ENCODE peak calls at places on chromosomes 16 and 17, in five cellular contexts. H, C, E, K and A are unnamed samples.

GRCh38 chr16:24700549-24701392 is 28.7 kb upstream of the TNRC6A start:
- DNase-seq in E (peak; percentile 99), H (peak; percentile 70), K (peak; percentile 46), C (peak; percentile 80), A (peak; percentile 2)

GRCh38 chr17:63402808-63403207 is 43.3 kb downstream of the CYB561 start:
- DNase-seq in C (no peak), H (no peak), E (peak; percentile 42), K (no peak), A (no peak)

GRCh38 chr17:80673152-80673920 is 128.7 kb downstream of the RPTOR start:
- DNase-seq in H (no peak), K (no peak), E (no peak), C (no peak), A (no peak)

GRCh38 chr17:74455025-74455585 is 11.3 kb upstream of the CD300A start:
- DNase-seq in E (no peak), K (no peak), C (peak; percentile 73), H (no peak), A (no peak)

GRCh38 chr16:67942200-67942509 is 1.8 kb downstream of the LCAT start:
- DNase-seq in K (no peak), E (peak; percentile 24), H (peak; percentile 27), C (no peak), A (no peak)

GRCh38 chr17:81368161-81368560 is 27.1 kb upstream of the BAHCC1 start:
- DNase-seq in H (no peak), E (no peak), K (no peak), C (no peak), A (no peak)

GRCh38 chr16:89448656-89449055 is 41.7 kb downstream of the ANKRD11 start:
- DNase-seq in K (peak; percentile 83), C (no peak), E (no peak), H (no peak), A (no peak)

GRCh38 chr17:13518271-13519000 is 83.3 kb downstream of the HS3ST3A1 start:
- DNase-seq in C (no peak), K (no peak), H (no peak), E (peak; percentile 88), A (no peak)

GRCh38 chr16:68283840-68284595 is 19.7 kb downstream of the SLC7A6 start:
- DNase-seq in H (peak; percentile 56), K (no peak), C (no peak), E (peak; percentile 67), A (no peak)

GRCh38 chr16:88754912-88755744 is 29.9 kb downstream of the PIEZO1 start:
- DNase-seq in H (no peak), K (no peak), C (no peak), E (peak; percentile 60), A (no peak)

GRCh38 chr16:1512174-1512573 is 19.0 kb downstream of the TELO2 start:
- DNase-seq in H (no peak), K (no peak), E (no peak), C (no peak), A (no peak)

GRCh38 chr17:36008998-36009665 is 7.8 kb upstream of the CCL15 start:
- DNase-seq in H (no peak), E (no peak), K (no peak), C (no peak), A (no peak)

GRCh38 chr16:48511071-48511540 is 98.9 kb downstream of the N4BP1 start:
- DNase-seq in H (no peak), C (no peak), K (no peak), E (peak; percentile 87), A (no peak)

GRCh38 chr16:4752351-4753100 is 14.4 kb downstream of the ZNF500 start:
- DNase-seq in C (no peak), K (no peak), E (no peak), H (no peak), A (no peak)

GRCh38 chr17:83202002-83203000 is 122.9 kb downstream of the METRNL start:
- DNase-seq in K (peak; percentile 25), H (no peak), E (no peak), C (peak; percentile 22), A (no peak)

GRCh38 chr17:79087428-79088143 is 13.0 kb downstream of the ENGASE start:
- DNase-seq in E (peak; percentile 33), C (peak; percentile 61), K (peak; percentile 79), H (peak; percentile 65), A (no peak)

GRCh38 chr17:77408284-77408683 is 267.5 kb downstream of the SEC14L1 start:
- DNase-seq in H (no peak), K (no peak), E (no peak), C (no peak), A (no peak)

GRCh38 chr17:77404812-77405581 is 264.2 kb downstream of the SEC14L1 start:
- DNase-seq in H (no peak), K (peak; percentile 56), C (peak; percentile 65), E (peak; percentile 83), A (no peak)

GRCh38 chr17:77407321-77408277 is 266.8 kb downstream of the SEC14L1 start:
- DNase-seq in C (no peak), K (no peak), E (no peak), H (no peak), A (no peak)

GRCh38 chr17:77403854-77404253 is 263.1 kb downstream of the SEC14L1 start:
- DNase-seq in H (no peak), C (no peak), E (no peak), K (no peak), A (no peak)

GRCh38 chr17:77405867-77406513 is 265.2 kb downstream of the SEC14L1 start:
- DNase-seq in K (no peak), C (no peak), H (no peak), E (no peak), A (no peak)
- H3K4me3 ChIP-seq in K (no peak overlapping the region), C (no peak overlapping the region), H (no peak overlapping the region), E (no peak overlapping the region), A (peak overlapping the region; percentile 49)

GRCh38 chr16:74774223-74775139 is at the start of gene FA2H:
- DNase-seq in H (peak; percentile 49), E (no peak), C (peak; percentile 43), K (peak; percentile 96), A (no peak)
- H3K4me3 ChIP-seq in H (peak within 1 kb of the TSS; percentile 61), E (no peak within 1 kb of the TSS), C (peak within 1 kb of the TSS; percentile 22), K (peak within 1 kb of the TSS; percentile 57), A (peak within 1 kb of the TSS; percentile 41)

DNA sequence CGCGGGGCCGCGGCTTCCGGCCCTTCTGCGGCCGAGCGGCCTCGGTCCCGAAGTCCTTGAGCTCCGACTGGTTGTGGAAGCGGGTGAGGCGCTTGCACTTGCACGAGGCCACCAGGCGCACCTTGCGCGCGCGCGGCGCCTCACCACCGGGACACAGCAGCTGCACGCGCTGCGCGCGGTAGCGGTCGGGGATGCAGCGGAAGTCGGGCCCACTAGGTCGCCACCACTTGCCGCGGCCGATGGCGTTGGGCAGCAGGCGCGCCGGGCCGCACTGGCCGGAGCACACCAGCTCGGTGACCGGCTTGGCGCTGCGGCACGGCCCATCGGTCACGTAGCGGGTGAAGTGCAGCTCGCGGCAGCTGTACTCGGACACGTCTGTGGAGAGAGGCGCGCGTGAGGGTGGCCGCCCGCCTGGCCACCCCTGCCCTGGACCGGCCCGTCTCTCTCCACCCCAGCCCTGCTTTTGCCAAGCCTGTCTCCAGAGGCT is 3.2 kb downstream of the SOST start:
- DNase-seq in E (no peak), K (no peak), C (no peak), H (peak; percentile 38), A (no peak)
- H3K4me3 ChIP-seq in E (no peak overlapping the region), K (peak overlapping the region; percentile 12), C (no peak overlapping the region), H (peak overlapping the region; percentile 51), A (peak overlapping the region; percentile 19)

GRCh38 chr16:11255737-11256656 is at the start of gene SOCS1:
- DNase-seq in C (peak; percentile 84), H (peak; percentile 85), E (peak; percentile 80), K (peak; percentile 89), A (no peak)
- H3K4me3 ChIP-seq in C (peak within 1 kb of the TSS; percentile 95), H (peak within 1 kb of the TSS; percentile 96), E (peak within 1 kb of the TSS; percentile 77), K (peak within 1 kb of the TSS; percentile 83), A (peak within 1 kb of the TSS; percentile 83)

DNA sequence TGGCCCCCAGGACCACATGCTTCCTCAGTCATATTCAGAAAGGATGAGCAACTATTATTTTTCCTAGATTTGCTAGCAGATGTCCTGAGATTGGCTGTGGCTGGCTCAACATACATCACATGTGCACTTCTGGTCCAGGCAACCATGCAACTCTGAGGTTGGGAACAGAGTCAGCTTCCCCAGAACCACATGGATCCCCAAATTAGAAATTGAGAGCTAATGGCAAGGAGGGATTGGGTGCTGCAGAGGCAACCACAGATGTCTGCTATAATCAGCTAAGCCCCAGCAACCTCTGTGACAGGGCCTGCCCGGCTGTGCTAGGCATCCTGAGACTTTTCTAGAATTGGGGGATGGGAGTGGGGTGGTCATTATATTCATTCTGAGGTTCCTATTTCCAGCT is 33.8 kb upstream of the CLEC18A start:
- DNase-seq in E (no peak), H (no peak), K (no peak), C (no peak), A (no peak)
- H3K4me3 ChIP-seq in E (no peak overlapping the region), H (no peak overlapping the region), K (no peak overlapping the region), C (no peak overlapping the region), A (no peak overlapping the region)

GRCh38 chr17:897970-898619 is 81.5 kb downstream of the NXN start:
- DNase-seq in K (no peak), C (no peak), H (no peak), E (no peak), A (no peak)

GRCh38 chr17:900336-900735 is 79.2 kb downstream of the NXN start:
- DNase-seq in E (peak; percentile 38), H (no peak), K (no peak), C (no peak), A (no peak)

GRCh38 chr17:896439-896838 is 83.1 kb downstream of the NXN start:
- DNase-seq in C (no peak), H (no peak), K (no peak), E (no peak), A (no peak)

GRCh38 chr17:902463-902862 is 77.1 kb downstream of the NXN start:
- DNase-seq in H (no peak), K (no peak), C (no peak), E (no peak), A (no peak)

GRCh38 chr17:901964-902363 is 77.6 kb downstream of the NXN start:
- DNase-seq in E (no peak), K (no peak), H (peak; percentile 69), C (no peak), A (no peak)
- H3K4me3 ChIP-seq in E (no peak overlapping the region), K (no peak overlapping the region), H (peak overlapping the region; percentile 63), C (no peak overlapping the region), A (no peak overlapping the region)

GRCh38 chr17:30236807-30237206 is 1.3 kb upstream of the SLC6A4 start:
- DNase-seq in H (peak; percentile 53), E (peak; percentile 25), K (peak; percentile 59), C (peak; percentile 77), A (no peak)

GRCh38 chr17:30237296-30238002 is 2.0 kb upstream of the SLC6A4 start:
- DNase-seq in E (no peak), C (no peak), K (no peak), H (no peak), A (no peak)

GRCh38 chr17:30239089-30239462 is 3.6 kb upstream of the SLC6A4 start:
- DNase-seq in H (no peak), E (no peak), K (no peak), C (no peak), A (no peak)

GRCh38 chr17:30238387-30239088 is 3.0 kb upstream of the SLC6A4 start:
- DNase-seq in E (no peak), C (no peak), K (no peak), H (no peak), A (no peak)

GRCh38 chr17:30238003-30238344 is 2.5 kb upstream of the SLC6A4 start:
- DNase-seq in K (no peak), C (no peak), E (no peak), H (no peak), A (no peak)
- H3K4me3 ChIP-seq in K (no peak overlapping the region), C (no peak overlapping the region), E (no peak overlapping the region), H (no peak overlapping the region), A (no peak overlapping the region)

GRCh38 chr16:78506372-78507193 is 407.1 kb downstream of the WWOX start:
- DNase-seq in E (peak; percentile 1), C (no peak), H (no peak), K (no peak), A (no peak)
- H3K4me3 ChIP-seq in E (peak overlapping the region; percentile 37), C (no peak overlapping the region), H (peak overlapping the region; percentile 53), K (no peak overlapping the region), A (peak overlapping the region; percentile 51)